ENCODE peak calls at places on chromosome 18, in six cellular contexts. A, R, H, Q, Z and N are unnamed samples.

GRCh38 chr18:57208056-57208455 is 61.2 kb downstream of the BOD1L2 start:
- DNase-seq in A (no peak), H (peak; percentile 32), Z (no peak), R (no peak), Q (no peak), N (no peak)

GRCh38 chr18:11150271-11150615 is 874 bp upstream of the PIEZO2 start:
- DNase-seq in Q (no peak), Z (no peak), R (no peak), A (no peak), H (no peak), N (no peak)

GRCh38 chr18:54752185-54752584 is 76.1 kb upstream of the RAB27B start:
- DNase-seq in Z (no peak), H (no peak), Q (no peak), A (no peak), R (no peak), N (no peak)

GRCh38 chr18:47731276-47731675 is 199.2 kb downstream of the SMAD2 start:
- DNase-seq in A (no peak), H (no peak), Q (no peak), Z (peak; percentile 41), R (no peak), N (no peak)

GRCh38 chr18:32771169-32771751 is 1.6 kb downstream of the KLHL14 start:
- DNase-seq in Q (no peak), Z (no peak), A (no peak), H (peak; percentile 25), R (no peak), N (no peak)

GRCh38 chr18:48328473-48329205 is 80.5 kb downstream of the ZBTB7C start:
- DNase-seq in H (no peak), Z (no peak), A (no peak), R (no peak), Q (no peak), N (no peak)

GRCh38 chr18:12336251-12336650 is 28.2 kb downstream of the TUBB6 start:
- DNase-seq in Z (peak; percentile 27), R (no peak), H (no peak), Q (no peak), A (no peak), N (no peak)

GRCh38 chr18:45719106-45719505 is 4.9 kb upstream of the SLC14A1 start:
- DNase-seq in Q (no peak), R (no peak), H (no peak), Z (no peak), A (no peak), N (no peak)

GRCh38 chr18:23822590-23823385 is 133.5 kb downstream of the LAMA3 start:
- DNase-seq in Z (no peak), Q (no peak), R (no peak), A (no peak), H (no peak), N (no peak)

GRCh38 chr18:33708876-33709275 is 130.9 kb downstream of the ASXL3 start:
- DNase-seq in H (no peak), Z (no peak), R (no peak), Q (no peak), A (no peak), N (no peak)

GRCh38 chr18:50441518-50441917 is 66.7 kb downstream of the SKA1 start:
- DNase-seq in Q (no peak), H (no peak), Z (no peak), R (no peak), A (no peak), N (no peak)

GRCh38 chr18:75087119-75088020 is 121.6 kb downstream of the PTGR3 start:
- DNase-seq in Z (no peak), A (no peak), R (no peak), H (no peak), Q (no peak), N (no peak)

GRCh38 chr18:22912835-22913234 is 20.3 kb upstream of the RBBP8 start:
- DNase-seq in H (no peak), A (no peak), R (no peak), Q (no peak), Z (no peak), N (no peak)

GRCh38 chr18:11570770-11571169 is 38.6 kb upstream of the SLC35G4 start:
- DNase-seq in H (no peak), R (no peak), Z (no peak), A (no peak), Q (no peak), N (no peak)

GRCh38 chr18:12827588-12827987 is 56.4 kb downstream of the PTPN2 start:
- DNase-seq in Q (no peak), R (no peak), A (no peak), Z (no peak), H (no peak), N (no peak)

GRCh38 chr18:9048808-9049494 is 53.5 kb upstream of the NDUFV2 start:
- DNase-seq in R (no peak), Z (no peak), Q (no peak), A (no peak), H (no peak), N (no peak)

GRCh38 chr18:8607776-8608682 is 1.2 kb upstream of the RAB12 start:
- DNase-seq in Q (peak; percentile 34), A (no peak), Z (no peak), R (no peak), H (peak; percentile 18), N (no peak)

GRCh38 chr18:48833701-48834394 is 116.9 kb downstream of the SMAD7 start:
- DNase-seq in H (no peak), R (no peak), A (no peak), Z (no peak), Q (no peak), N (no peak)

GRCh38 chr18:35999925-36000324 is 27.4 kb downstream of the RMP24 start:
- DNase-seq in A (no peak), Q (no peak), Z (no peak), R (no peak), H (no peak), N (no peak)

GRCh38 chr18:31064130-31064529 is 21.6 kb upstream of the DSC3 start:
- DNase-seq in Z (no peak), H (no peak), R (no peak), Q (no peak), A (no peak), N (no peak)

GRCh38 chr18:45617284-45617683 is 2.0 kb downstream of the SLC14A2 start:
- DNase-seq in H (no peak), Z (peak; percentile 86), Q (peak; percentile 79), A (peak; percentile 9), R (peak; percentile 85), N (peak; percentile 17)

GRCh38 chr18:34918856-34919255 is 122.4 kb upstream of the MAPRE2 start:
- DNase-seq in A (no peak), Q (no peak), H (peak; percentile 64), R (no peak), Z (no peak), N (no peak)

GRCh38 chr18:72910045-72910444 is 42.3 kb upstream of the NETO1 start:
- DNase-seq in Q (no peak), H (no peak), R (no peak), A (no peak), Z (no peak), N (no peak)

GRCh38 chr18:10449396-10449795 is 5.0 kb upstream of the APCDD1 start:
- DNase-seq in Q (no peak), A (no peak), Z (no peak), H (no peak), R (no peak), N (no peak)

GRCh38 chr18:2536493-2536892 is 34.8 kb downstream of the METTL4 start:
- DNase-seq in Q (no peak), A (no peak), R (no peak), Z (no peak), H (no peak), N (peak; percentile 47)

GRCh38 chr18:54269924-54270844 is 867 bp downstream of the POLI start:
- DNase-seq in Z (peak; percentile 80), Q (peak; percentile 33), R (no peak), H (peak; percentile 35), A (peak; percentile 52), N (peak; percentile 30)

GRCh38 chr18:4603955-4604354 is 148.8 kb upstream of the DLGAP1 start:
- DNase-seq in R (no peak), Q (no peak), H (no peak), Z (no peak), A (no peak), N (no peak)

GRCh38 chr18:24063121-24063731 is 48.7 kb downstream of the TTC39C start:
- DNase-seq in A (no peak), H (peak; percentile 21), Q (no peak), R (no peak), Z (no peak), N (peak; percentile 15)

GRCh38 chr18:75638223-75638596 is 210.7 kb upstream of the SMIM21 start:
- DNase-seq in Q (no peak), Z (no peak), A (no peak), R (no peak), H (no peak), N (no peak)

GRCh38 chr18:44937985-44938384 is 257.3 kb downstream of the SETBP1 start:
- DNase-seq in R (no peak), H (no peak), Z (no peak), Q (no peak), A (no peak), N (no peak)

GRCh38 chr18:48910972-48911545 is 39.7 kb downstream of the SMAD7 start:
- DNase-seq in H (no peak), R (no peak), A (no peak), Q (no peak), Z (peak; percentile 28), N (no peak)

GRCh38 chr18:63410792-63411191 is 11.5 kb downstream of the VPS4B start:
- DNase-seq in Z (no peak), A (no peak), R (no peak), Q (no peak), H (peak; percentile 67), N (no peak)
- TF ChIP-seq CTCF in Z (no peak), A (no peak), R (no peak), Q (no peak), H (no peak), N (no peak)

GRCh38 chr18:69948919-69949537 is 1.4 kb upstream of the CD226 start:
- DNase-seq in A (no peak), Q (no peak), Z (peak; percentile 65), R (no peak), H (no peak), N (no peak)
- TF ChIP-seq POLR2A in A (no peak), Q (no peak), Z (no peak), R (no peak), H (no peak), N (no peak)

GRCh38 chr18:52888014-52888413 is 548.0 kb downstream of the DCC start:
- DNase-seq in R (no peak), Q (no peak), A (no peak), Z (no peak), H (no peak), N (no peak)
- TF ChIP-seq EP300 in R (no peak), Q (no peak), A (no peak), Z (no peak), H (no peak), N (no peak)

GRCh38 chr18:79684283-79684631 is 4.7 kb downstream of the CTDP1 start:
- DNase-seq in Z (no peak), H (no peak), A (no peak), R (no peak), Q (no peak), N (no peak)

GRCh38 chr18:79684787-79685186 is 5.2 kb downstream of the CTDP1 start:
- DNase-seq in Q (no peak), A (no peak), R (no peak), Z (no peak), H (no peak), N (no peak)

GRCh38 chr18:79682481-79682880 is 2.9 kb downstream of the CTDP1 start:
- DNase-seq in Q (no peak), H (no peak), A (no peak), R (no peak), Z (no peak), N (no peak)

GRCh38 chr18:79682896-79683625 is 3.5 kb downstream of the CTDP1 start:
- DNase-seq in Z (no peak), Q (no peak), R (no peak), H (no peak), A (no peak), N (no peak)

GRCh38 chr18:79683626-79684282 is 4.2 kb downstream of the CTDP1 start:
- DNase-seq in H (no peak), Q (no peak), R (no peak), Z (no peak), A (no peak), N (no peak)
- TF ChIP-seq CTCF in H (no peak), Q (no peak), R (no peak), Z (no peak), A (no peak), N (no peak)